ENCODE peak calls at places on chromosomes 7 and 10, in eight cellular contexts. One of them, this sample, is unnamed.

GRCh38 chr10:725786-726185 is 36.3 kb upstream of the DIP2C start:
- DNase-seq in WERI-Rb-1: no peak
- DNase-seq in right lobe of liver: no peak
- DNase-seq in brain microvascular endothelial cell: peak; percentile 7
- DNase-seq in GM12865: no peak
- DNase-seq in Peyer's patch: no peak
- DNase-seq in tibial nerve: no peak
- DNase-seq in tibial artery: no peak
- DNase-seq in this sample: no peak

GRCh38 chr10:73117976-73118743 is 7.9 kb downstream of the NUDT13 start:
- DNase-seq in WERI-Rb-1: no peak
- DNase-seq in right lobe of liver: no peak
- DNase-seq in brain microvascular endothelial cell: peak; percentile 59
- DNase-seq in GM12865: peak; percentile 81
- DNase-seq in Peyer's patch: no peak
- DNase-seq in tibial nerve: no peak
- DNase-seq in tibial artery: no peak
- DNase-seq in this sample: no peak

GRCh38 chr7:98881561-98882315 is 3.4 kb downstream of the TRRAP start:
- DNase-seq in WERI-Rb-1: no peak
- DNase-seq in right lobe of liver: no peak
- DNase-seq in brain microvascular endothelial cell: no peak
- DNase-seq in GM12865: no peak
- DNase-seq in Peyer's patch: no peak
- DNase-seq in tibial nerve: no peak
- DNase-seq in tibial artery: no peak
- DNase-seq in this sample: no peak

GRCh38 chr7:83413831-83414230 is 235.1 kb downstream of the SEMA3E start:
- DNase-seq in WERI-Rb-1: no peak
- DNase-seq in right lobe of liver: no peak
- DNase-seq in brain microvascular endothelial cell: peak; percentile 40
- DNase-seq in GM12865: no peak
- DNase-seq in Peyer's patch: no peak
- DNase-seq in tibial nerve: no peak
- DNase-seq in tibial artery: no peak
- DNase-seq in this sample: no peak

GRCh38 chr10:48638158-48638557 is 33.3 kb upstream of the ARHGAP22 start:
- DNase-seq in WERI-Rb-1: no peak
- DNase-seq in right lobe of liver: no peak
- DNase-seq in brain microvascular endothelial cell: no peak
- DNase-seq in GM12865: no peak
- DNase-seq in Peyer's patch: no peak
- DNase-seq in tibial nerve: no peak
- DNase-seq in tibial artery: no peak
- DNase-seq in this sample: no peak

GRCh38 chr10:78211476-78212110 is 177.9 kb downstream of the RPS24 start:
- DNase-seq in WERI-Rb-1: peak; percentile 58
- DNase-seq in right lobe of liver: no peak
- DNase-seq in brain microvascular endothelial cell: peak; percentile 29
- DNase-seq in GM12865: no peak
- DNase-seq in Peyer's patch: no peak
- DNase-seq in tibial nerve: peak; percentile 45
- DNase-seq in tibial artery: no peak
- DNase-seq in this sample: no peak

GRCh38 chr7:23333671-23334246 is 34.6 kb downstream of the MALSU1 start:
- DNase-seq in WERI-Rb-1: no peak
- DNase-seq in right lobe of liver: no peak
- DNase-seq in brain microvascular endothelial cell: peak; percentile 90
- DNase-seq in GM12865: no peak
- DNase-seq in Peyer's patch: no peak
- DNase-seq in tibial nerve: peak; percentile 51
- DNase-seq in tibial artery: no peak
- DNase-seq in this sample: no peak

GRCh38 chr7:141563956-141564623 is 12.9 kb downstream of the AGK start:
- DNase-seq in WERI-Rb-1: no peak
- DNase-seq in right lobe of liver: no peak
- DNase-seq in brain microvascular endothelial cell: no peak
- DNase-seq in GM12865: peak; percentile 70
- DNase-seq in Peyer's patch: no peak
- DNase-seq in tibial nerve: no peak
- DNase-seq in tibial artery: no peak
- DNase-seq in this sample: no peak

GRCh38 chr10:85950921-85951320 is 415.7 kb downstream of the GRID1 start:
- DNase-seq in WERI-Rb-1: no peak
- DNase-seq in right lobe of liver: no peak
- DNase-seq in brain microvascular endothelial cell: no peak
- DNase-seq in GM12865: no peak
- DNase-seq in Peyer's patch: no peak
- DNase-seq in tibial nerve: no peak
- DNase-seq in tibial artery: no peak
- DNase-seq in this sample: no peak

GRCh38 chr7:12089951-12090756 is 120.9 kb upstream of the TMEM106B start:
- DNase-seq in WERI-Rb-1: no peak
- DNase-seq in right lobe of liver: no peak
- DNase-seq in brain microvascular endothelial cell: no peak
- DNase-seq in GM12865: no peak
- DNase-seq in Peyer's patch: no peak
- DNase-seq in tibial nerve: no peak
- DNase-seq in tibial artery: no peak
- DNase-seq in this sample: no peak

GRCh38 chr7:94512735-94513564 is 3.3 kb downstream of the CASD1 start:
- DNase-seq in WERI-Rb-1: peak; percentile 65
- DNase-seq in right lobe of liver: no peak
- DNase-seq in brain microvascular endothelial cell: no peak
- DNase-seq in GM12865: no peak
- DNase-seq in Peyer's patch: no peak
- DNase-seq in tibial nerve: no peak
- DNase-seq in tibial artery: no peak
- DNase-seq in this sample: no peak

GRCh38 chr7:125061776-125062397 is 132.3 kb upstream of the POT1 start:
- DNase-seq in WERI-Rb-1: peak; percentile 22
- DNase-seq in right lobe of liver: no peak
- DNase-seq in brain microvascular endothelial cell: peak; percentile 79
- DNase-seq in GM12865: peak; percentile 26
- DNase-seq in Peyer's patch: no peak
- DNase-seq in tibial nerve: no peak
- DNase-seq in tibial artery: no peak
- DNase-seq in this sample: no peak

DNA sequence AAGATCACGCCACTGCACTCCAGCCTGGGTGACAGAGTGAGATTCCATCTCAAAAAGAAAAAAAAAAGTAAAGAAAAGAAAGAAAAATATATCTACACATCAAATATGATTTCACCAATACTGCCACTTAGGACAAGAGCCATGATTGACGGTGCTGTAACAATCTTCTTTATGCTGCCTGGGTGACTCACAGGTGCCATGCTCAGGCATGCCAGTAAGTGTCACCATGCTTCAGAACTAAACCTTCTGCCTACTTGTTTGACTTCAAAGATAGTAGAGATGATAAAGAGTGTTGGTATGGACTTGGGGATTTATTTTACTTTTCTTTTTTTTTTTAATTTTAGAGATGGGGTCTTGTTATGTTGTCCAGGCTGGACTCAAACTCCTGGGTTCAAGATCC is 33.6 kb upstream of the DNMBP start:
- DNase-seq in WERI-Rb-1: no peak
- DNase-seq in right lobe of liver: no peak
- DNase-seq in brain microvascular endothelial cell: no peak
- DNase-seq in GM12865: peak; percentile 32
- DNase-seq in Peyer's patch: no peak
- DNase-seq in tibial nerve: no peak
- DNase-seq in tibial artery: no peak
- DNase-seq in this sample: no peak
- TF ChIP-seq CTCF in WERI-Rb-1: no peak
- TF ChIP-seq CTCF in right lobe of liver: no peak
- TF ChIP-seq CTCF in brain microvascular endothelial cell: no peak
- TF ChIP-seq CTCF in GM12865: no peak
- TF ChIP-seq CTCF in Peyer's patch: peak; percentile 29
- TF ChIP-seq CTCF in tibial nerve: no peak
- TF ChIP-seq CTCF in tibial artery: no peak
- TF ChIP-seq CTCF in this sample: no peak

GRCh38 chr7:143390098-143390772 is 9.1 kb downstream of the ZYX start:
- DNase-seq in WERI-Rb-1: no peak
- DNase-seq in right lobe of liver: no peak
- DNase-seq in brain microvascular endothelial cell: no peak
- DNase-seq in GM12865: no peak
- DNase-seq in Peyer's patch: no peak
- DNase-seq in tibial nerve: no peak
- DNase-seq in tibial artery: peak; percentile 61
- DNase-seq in this sample: no peak

GRCh38 chr7:143390773-143391114 is 9.6 kb downstream of the ZYX start:
- DNase-seq in WERI-Rb-1: no peak
- DNase-seq in right lobe of liver: no peak
- DNase-seq in brain microvascular endothelial cell: no peak
- DNase-seq in GM12865: no peak
- DNase-seq in Peyer's patch: no peak
- DNase-seq in tibial nerve: no peak
- DNase-seq in tibial artery: peak; percentile 64
- DNase-seq in this sample: no peak

GRCh38 chr7:143388491-143389101 is 7.5 kb downstream of the ZYX start:
- DNase-seq in WERI-Rb-1: no peak
- DNase-seq in right lobe of liver: no peak
- DNase-seq in brain microvascular endothelial cell: no peak
- DNase-seq in GM12865: no peak
- DNase-seq in Peyer's patch: peak; percentile 46
- DNase-seq in tibial nerve: no peak
- DNase-seq in tibial artery: no peak
- DNase-seq in this sample: no peak

GRCh38 chr7:143388051-143388450 is 6.9 kb downstream of the ZYX start:
- DNase-seq in WERI-Rb-1: no peak
- DNase-seq in right lobe of liver: no peak
- DNase-seq in brain microvascular endothelial cell: no peak
- DNase-seq in GM12865: no peak
- DNase-seq in Peyer's patch: no peak
- DNase-seq in tibial nerve: no peak
- DNase-seq in tibial artery: no peak
- DNase-seq in this sample: no peak

GRCh38 chr7:143389316-143390097 is 8.4 kb downstream of the ZYX start:
- DNase-seq in WERI-Rb-1: no peak
- DNase-seq in right lobe of liver: no peak
- DNase-seq in brain microvascular endothelial cell: no peak
- DNase-seq in GM12865: no peak
- DNase-seq in Peyer's patch: peak; percentile 47
- DNase-seq in tibial nerve: no peak
- DNase-seq in tibial artery: peak; percentile 63
- DNase-seq in this sample: peak; percentile 21
- TF ChIP-seq CTCF in WERI-Rb-1: no peak
- TF ChIP-seq CTCF in right lobe of liver: no peak
- TF ChIP-seq CTCF in brain microvascular endothelial cell: peak; percentile 16
- TF ChIP-seq CTCF in GM12865: no peak
- TF ChIP-seq CTCF in Peyer's patch: no peak
- TF ChIP-seq CTCF in tibial nerve: no peak
- TF ChIP-seq CTCF in tibial artery: no peak
- TF ChIP-seq CTCF in this sample: no peak

DNA sequence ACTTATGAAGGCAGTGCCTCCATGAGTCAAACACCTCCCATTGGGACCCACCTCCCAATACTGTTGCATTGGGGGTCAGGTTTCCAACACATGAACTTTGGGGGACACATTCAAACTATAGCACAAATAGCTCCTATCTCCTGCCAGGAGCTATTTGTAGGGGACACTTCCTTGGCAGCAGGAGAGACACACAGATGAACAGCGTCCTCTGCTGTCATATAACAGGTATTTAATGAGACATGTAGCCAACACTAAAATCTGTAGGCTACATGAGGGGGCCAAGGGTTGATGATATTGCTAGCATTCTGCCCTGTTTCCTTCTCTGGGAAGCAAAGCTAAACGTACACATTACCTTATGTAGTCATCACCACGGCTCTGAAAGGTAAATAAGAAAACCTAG is 2.6 kb upstream of the GPR26 start:
- DNase-seq in WERI-Rb-1: no peak
- DNase-seq in right lobe of liver: no peak
- DNase-seq in brain microvascular endothelial cell: no peak
- DNase-seq in GM12865: no peak
- DNase-seq in Peyer's patch: no peak
- DNase-seq in tibial nerve: no peak
- DNase-seq in tibial artery: no peak
- DNase-seq in this sample: no peak
- TF ChIP-seq CTCF in WERI-Rb-1: no peak
- TF ChIP-seq CTCF in right lobe of liver: no peak
- TF ChIP-seq CTCF in brain microvascular endothelial cell: no peak
- TF ChIP-seq CTCF in GM12865: no peak
- TF ChIP-seq CTCF in Peyer's patch: no peak
- TF ChIP-seq CTCF in tibial nerve: no peak
- TF ChIP-seq CTCF in tibial artery: no peak
- TF ChIP-seq CTCF in this sample: no peak

GRCh38 chr7:100374601-100375000 is 1.3 kb downstream of the PILRA start:
- DNase-seq in WERI-Rb-1: no peak
- DNase-seq in right lobe of liver: no peak
- DNase-seq in brain microvascular endothelial cell: no peak
- DNase-seq in GM12865: no peak
- DNase-seq in Peyer's patch: no peak
- DNase-seq in tibial nerve: no peak
- DNase-seq in tibial artery: no peak
- DNase-seq in this sample: no peak

GRCh38 chr7:100373261-100373831 is at the start of gene PILRA:
- DNase-seq in WERI-Rb-1: no peak
- DNase-seq in right lobe of liver: no peak
- DNase-seq in brain microvascular endothelial cell: no peak
- DNase-seq in GM12865: no peak
- DNase-seq in Peyer's patch: no peak
- DNase-seq in tibial nerve: no peak
- DNase-seq in tibial artery: no peak
- DNase-seq in this sample: no peak

GRCh38 chr7:100372694-100373093 is 593 bp upstream of the PILRA start:
- DNase-seq in WERI-Rb-1: no peak
- DNase-seq in right lobe of liver: no peak
- DNase-seq in brain microvascular endothelial cell: no peak
- DNase-seq in GM12865: no peak
- DNase-seq in Peyer's patch: no peak
- DNase-seq in tibial nerve: no peak
- DNase-seq in tibial artery: no peak
- DNase-seq in this sample: no peak

GRCh38 chr7:100380180-100380579 is 6.9 kb downstream of the PILRA start:
- DNase-seq in WERI-Rb-1: no peak
- DNase-seq in right lobe of liver: no peak
- DNase-seq in brain microvascular endothelial cell: no peak
- DNase-seq in GM12865: no peak
- DNase-seq in Peyer's patch: no peak
- DNase-seq in tibial nerve: no peak
- DNase-seq in tibial artery: no peak
- DNase-seq in this sample: no peak

DNA sequence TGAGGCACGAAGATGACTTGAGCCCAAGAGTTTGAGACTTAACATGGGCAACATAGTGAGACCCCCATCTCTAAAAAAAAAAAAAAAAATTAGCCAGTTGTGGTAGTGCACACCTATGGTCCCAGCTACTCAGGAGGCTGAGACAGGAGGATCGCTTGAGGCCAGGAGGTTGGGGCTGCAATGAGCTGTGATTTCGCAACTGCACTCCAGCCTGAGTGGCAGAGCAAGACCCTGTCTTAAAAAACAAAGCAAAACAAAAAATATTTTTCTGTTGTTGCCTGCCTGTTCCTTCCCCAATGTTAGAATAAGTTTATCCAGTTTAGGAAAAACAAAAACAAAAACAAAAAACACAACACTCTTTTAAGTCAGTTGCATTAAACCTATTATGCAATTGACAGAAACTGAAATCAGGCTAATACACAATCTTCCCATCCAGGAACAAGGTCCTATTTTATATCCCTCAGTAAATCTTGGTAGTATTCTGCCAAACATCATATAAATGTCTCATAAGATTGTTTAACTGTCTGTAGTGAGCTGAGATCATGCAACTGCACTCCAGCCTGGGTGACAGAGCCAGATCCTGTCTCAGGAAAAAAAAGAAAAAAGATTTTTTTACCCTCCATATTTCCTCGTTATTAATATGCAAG is 5.0 kb downstream of the PILRA start:
- DNase-seq in WERI-Rb-1: no peak
- DNase-seq in right lobe of liver: no peak
- DNase-seq in brain microvascular endothelial cell: no peak
- DNase-seq in GM12865: no peak
- DNase-seq in Peyer's patch: no peak
- DNase-seq in tibial nerve: no peak
- DNase-seq in tibial artery: no peak
- DNase-seq in this sample: no peak
- TF ChIP-seq CTCF in WERI-Rb-1: no peak
- TF ChIP-seq CTCF in right lobe of liver: no peak
- TF ChIP-seq CTCF in brain microvascular endothelial cell: no peak
- TF ChIP-seq CTCF in GM12865: no peak
- TF ChIP-seq CTCF in Peyer's patch: no peak
- TF ChIP-seq CTCF in tibial nerve: no peak
- TF ChIP-seq CTCF in tibial artery: no peak
- TF ChIP-seq CTCF in this sample: no peak